ENCODE peak calls at places on chromosomes 12 and 14, in five cellular contexts. W is fibroblast of mammary gland; S is GM13977; Z is psoas muscle; X is CD4-positive, alpha-beta T cell. T is an unnamed sample.

GRCh38 chr14:21087294-21088091 is 11.0 kb downstream of the ZNF219 start:
- DNase-seq in W (peak), S (no peak), Z (peak), X (peak), T (no peak)

GRCh38 chr14:77638738-77639137 is 22.3 kb upstream of the SPTLC2 start:
- DNase-seq in W (peak), S (no peak), Z (no peak), X (no peak), T (no peak)

GRCh38 chr14:54857830-54858269 is 44.8 kb downstream of the GCH1 start:
- DNase-seq in W (peak), S (peak), Z (no peak), X (no peak), T (no peak)

GRCh38 chr12:4027412-4027811 is 154.2 kb upstream of the PARP11 start:
- DNase-seq in W (no peak), S (no peak), Z (no peak), X (peak), T (no peak)

GRCh38 chr14:50388256-50388931 is 8.3 kb downstream of the CDKL1 start:
- DNase-seq in W (no peak), S (no peak), Z (no peak), X (no peak), T (no peak)

GRCh38 chr12:39935839-39936238 is 170.0 kb downstream of the SLC2A13 start:
- DNase-seq in W (no peak), S (no peak), Z (no peak), X (no peak), T (no peak)

GRCh38 chr12:96020314-96021003 is 14.9 kb downstream of the LTA4H start:
- DNase-seq in W (no peak), S (no peak), Z (no peak), X (no peak), T (no peak)

GRCh38 chr12:62190921-62191746 is 69.1 kb upstream of the USP15 start:
- DNase-seq in W (no peak), S (peak), Z (peak), X (no peak), T (peak)

GRCh38 chr12:123533672-123534643 is at the start of gene RILPL1:
- DNase-seq in W (peak), S (peak), Z (peak), X (peak), T (peak)

GRCh38 chr14:68076451-68076850 is 256.9 kb downstream of the RAD51B start:
- DNase-seq in W (peak), S (no peak), Z (no peak), X (no peak), T (no peak)

GRCh38 chr12:94603434-94604068 is 46.8 kb downstream of the TMCC3 start:
- DNase-seq in W (no peak), S (no peak), Z (no peak), X (peak), T (no peak)

GRCh38 chr12:12323118-12323517 is 26.9 kb downstream of the MANSC1 start:
- DNase-seq in W (no peak), S (no peak), Z (no peak), X (no peak), T (no peak)

GRCh38 chr14:94925416-94925815 is 155.5 kb upstream of the GSC start:
- DNase-seq in W (no peak), S (no peak), Z (no peak), X (no peak), T (no peak)

GRCh38 chr12:24230061-24230460 is 280.6 kb upstream of the SOX5 start:
- DNase-seq in W (no peak), S (no peak), Z (no peak), X (no peak), T (no peak)

GRCh38 chr12:5506295-5506694 is 74.4 kb downstream of the NTF3 start:
- DNase-seq in W (no peak), S (no peak), Z (no peak), X (no peak), T (no peak)

GRCh38 chr14:65349100-65349499 is 63.4 kb upstream of the FUT8 start:
- DNase-seq in W (peak), S (no peak), Z (no peak), X (no peak), T (no peak)

GRCh38 chr12:132589856-132590255 is 20.5 kb downstream of the LRCOL1 start:
- DNase-seq in W (no peak), S (no peak), Z (no peak), X (no peak), T (no peak)

GRCh38 chr12:27689558-27690180 is 6.6 kb upstream of the REP15 start:
- DNase-seq in W (no peak), S (no peak), Z (no peak), X (no peak), T (no peak)
- TF ChIP-seq CTCF in W (no peak), S (no peak), Z (no peak), X (no peak), T (no peak)

GRCh38 chr14:96227428-96227827 is 22.8 kb downstream of the BDKRB2 start:
- DNase-seq in W (no peak), S (no peak), Z (no peak), X (no peak), T (no peak)

GRCh38 chr14:96221841-96222240 is 17.2 kb downstream of the BDKRB2 start:
- DNase-seq in W (no peak), S (no peak), Z (no peak), X (no peak), T (no peak)

GRCh38 chr14:96229315-96229714 is 24.7 kb downstream of the BDKRB2 start:
- DNase-seq in W (peak), S (no peak), Z (no peak), X (no peak), T (no peak)

GRCh38 chr14:96224480-96225096 is 19.9 kb downstream of the BDKRB2 start:
- DNase-seq in W (no peak), S (no peak), Z (no peak), X (no peak), T (no peak)

DNA sequence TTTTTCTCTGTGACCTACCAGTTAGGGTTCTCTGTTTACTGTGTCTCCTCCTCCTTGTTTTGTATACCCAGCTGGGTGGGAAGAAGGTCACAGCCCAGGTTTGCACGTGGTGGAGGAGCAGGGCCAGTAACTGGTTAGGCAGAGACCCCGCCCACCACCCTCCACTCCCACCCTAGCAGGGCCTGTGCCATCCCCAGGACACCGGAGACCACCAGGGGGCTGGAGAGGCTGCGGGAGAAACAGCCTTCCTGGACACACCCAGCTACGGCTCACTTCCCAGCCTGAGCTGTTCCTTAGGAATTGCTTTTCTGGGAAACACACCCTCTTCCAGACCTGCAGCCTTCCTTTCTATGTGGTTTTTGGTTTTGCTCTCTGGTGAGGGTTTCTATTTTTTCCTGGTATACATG is 21.1 kb downstream of the BDKRB2 start:
- DNase-seq in W (peak), S (no peak), Z (peak), X (no peak), T (no peak)
- TF ChIP-seq CTCF in W (peak), S (no peak), Z (no peak), X (no peak), T (peak)

GRCh38 chr14:69538766-69539165 is 35.9 kb downstream of the CCDC177 start:
- DNase-seq in W (no peak), S (no peak), Z (no peak), X (no peak), T (no peak)

GRCh38 chr14:69532561-69533335 is 41.9 kb downstream of the CCDC177 start:
- DNase-seq in W (no peak), S (no peak), Z (no peak), X (no peak), T (no peak)

GRCh38 chr14:69536976-69537375 is 37.7 kb downstream of the CCDC177 start:
- DNase-seq in W (no peak), S (no peak), Z (no peak), X (no peak), T (no peak)

GRCh38 chr14:69531135-69531534 is 43.5 kb downstream of the CCDC177 start:
- DNase-seq in W (no peak), S (no peak), Z (no peak), X (no peak), T (no peak)

DNA sequence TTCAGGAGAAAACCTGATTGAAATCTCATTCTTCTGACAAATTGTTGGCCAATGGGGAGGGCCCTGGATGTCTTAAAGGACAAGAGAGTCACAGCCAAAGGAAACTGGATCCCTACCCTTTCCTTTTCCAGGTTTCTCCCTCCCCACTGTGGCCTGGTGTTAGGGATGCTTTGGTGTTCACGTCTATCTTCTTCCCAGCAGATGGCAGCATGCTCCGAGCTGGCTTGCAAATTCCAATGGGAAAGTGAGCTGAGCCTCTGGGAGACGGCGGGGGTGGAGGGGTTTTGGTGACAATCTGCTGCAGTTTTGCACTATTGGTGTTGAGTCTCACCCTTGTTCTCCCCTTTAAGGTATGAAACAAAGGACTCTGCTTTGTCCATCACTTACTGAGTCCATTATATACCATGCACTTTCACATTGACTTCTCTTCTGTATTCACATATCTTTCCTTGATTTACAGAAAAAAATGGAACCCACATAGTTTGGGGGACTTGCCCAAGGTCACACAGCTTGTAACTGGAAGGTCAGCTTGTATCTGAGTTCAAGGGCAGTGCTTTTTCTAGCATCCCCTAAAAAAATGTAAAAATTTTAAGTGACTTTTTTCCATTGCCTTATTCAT is 39.3 kb downstream of the CCDC177 start:
- DNase-seq in W (peak), S (no peak), Z (peak), X (no peak), T (no peak)
- TF ChIP-seq CTCF in W (peak), S (peak), Z (peak), X (no peak), T (peak)

GRCh38 chr14:89953602-89954001 is 928 bp downstream of the EFCAB11 start:
- DNase-seq in W (no peak), S (no peak), Z (no peak), X (no peak), T (no peak)

GRCh38 chr14:89954045-89955021 is at the start of gene EFCAB11:
- DNase-seq in W (peak), S (peak), Z (peak), X (peak), T (peak)

GRCh38 chr14:89956294-89957009 is 725 bp downstream of the TDP1 start:
- DNase-seq in W (peak), S (peak), Z (peak), X (peak), T (no peak)

GRCh38 chr14:89955022-89955414 is 488 bp upstream of the EFCAB11 start:
- DNase-seq in W (no peak), S (no peak), Z (no peak), X (no peak), T (no peak)

DNA sequence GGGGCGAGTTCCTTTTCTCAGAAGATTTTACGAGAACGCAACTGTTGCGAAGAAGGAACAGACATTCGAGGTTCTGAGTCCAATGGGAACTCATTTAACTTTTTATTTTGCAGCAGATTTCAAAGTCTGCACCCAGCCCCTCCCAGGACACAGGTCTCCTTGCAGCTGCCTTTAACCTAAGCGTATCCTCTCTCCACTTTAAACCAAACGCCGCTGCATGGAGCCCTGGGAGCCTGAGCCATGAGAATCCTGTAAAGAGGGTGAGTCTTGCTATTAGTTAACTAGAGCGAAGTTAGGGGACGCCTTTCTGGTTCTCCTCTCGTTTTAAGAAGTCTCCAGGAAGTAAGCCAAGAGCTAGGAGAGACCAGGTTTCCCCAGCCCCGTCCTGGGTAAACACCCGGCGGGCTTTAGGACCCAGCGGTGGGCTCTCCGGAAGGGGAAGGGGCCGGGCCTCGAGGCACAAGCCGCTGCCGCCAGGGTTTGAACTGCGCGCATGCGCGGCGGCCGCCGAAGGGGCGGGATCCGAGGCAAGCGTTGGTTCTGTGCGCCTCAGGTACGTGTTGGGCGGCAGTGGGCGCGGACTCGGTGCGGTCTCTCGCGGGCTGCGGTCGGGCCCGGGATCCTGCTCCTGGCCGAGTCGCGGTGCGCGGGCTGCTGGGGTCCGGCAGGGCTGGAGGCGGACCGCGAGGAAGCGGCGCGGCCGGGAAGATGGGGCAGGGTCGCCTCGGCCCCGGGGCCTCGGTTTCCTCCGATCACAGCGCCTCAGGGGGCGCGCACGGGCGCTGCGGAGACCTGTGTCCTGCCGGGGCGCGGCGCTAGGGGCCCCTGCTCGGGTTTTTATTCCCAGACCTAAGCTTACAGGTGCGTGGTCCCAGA is at the start of gene TDP1:
- DNase-seq in W (peak), S (peak), Z (peak), X (peak), T (peak)
- TF ChIP-seq CTCF in W (no peak), S (no peak), Z (peak), X (no peak), T (peak)

GRCh38 chr12:65565601-65566560 is 258.4 kb upstream of the HMGA2 start:
- DNase-seq in W (peak), S (no peak), Z (no peak), X (no peak), T (no peak)
- TF ChIP-seq CTCF in W (no peak), S (no peak), Z (no peak), X (no peak), T (peak)

DNA sequence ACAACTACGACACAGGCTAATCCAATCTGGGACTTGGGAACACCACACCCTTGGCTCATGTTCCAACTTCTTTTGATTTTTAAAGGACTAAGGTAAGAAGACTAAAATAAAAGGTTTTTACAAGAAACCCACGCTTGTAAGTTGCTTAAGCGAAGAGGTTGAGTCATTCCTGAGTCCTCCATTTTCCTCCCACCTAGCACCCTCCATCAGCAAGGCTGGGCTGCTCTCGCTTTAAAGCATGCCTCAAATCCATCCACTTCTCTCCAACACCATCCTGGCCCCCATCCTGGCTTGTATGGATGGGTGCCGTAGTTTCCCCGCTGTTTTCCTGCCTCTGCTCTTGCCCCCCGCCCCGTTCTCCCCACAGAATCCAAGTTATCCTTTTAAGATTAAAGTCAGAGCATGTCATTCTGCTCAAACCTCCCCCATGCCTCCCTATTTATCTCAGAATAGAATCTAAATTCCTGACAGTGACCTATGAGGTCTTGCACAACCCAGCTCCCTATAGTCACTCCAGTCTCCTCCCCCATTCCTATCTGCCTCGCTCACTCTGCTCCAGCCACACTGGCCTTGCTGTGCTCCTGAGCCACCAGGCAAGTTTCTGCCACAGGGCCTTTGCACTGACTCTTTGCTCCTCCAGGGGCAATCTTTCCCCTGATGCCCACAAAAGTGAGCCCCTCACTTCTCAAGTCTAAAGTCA is 34.5 kb downstream of the SCARB1 start:
- DNase-seq in W (peak), S (no peak), Z (no peak), X (no peak), T (no peak)
- TF ChIP-seq CTCF in W (no peak), S (no peak), Z (no peak), X (no peak), T (peak)

GRCh38 chr14:99605299-99605961 is 1.4 kb upstream of the CCDC85C start:
- DNase-seq in W (peak), S (peak), Z (peak), X (peak), T (no peak)
- TF ChIP-seq CTCF in W (no peak), S (no peak), Z (no peak), X (no peak), T (no peak)

GRCh38 chr14:103662029-103662428 is 33.0 kb downstream of the KLC1 start:
- DNase-seq in W (no peak), S (no peak), Z (no peak), X (no peak), T (no peak)

GRCh38 chr14:103667671-103668070 is 38.7 kb downstream of the KLC1 start:
- DNase-seq in W (no peak), S (no peak), Z (no peak), X (no peak), T (no peak)

GRCh38 chr14:103659631-103660030 is 30.6 kb downstream of the KLC1 start:
- DNase-seq in W (no peak), S (no peak), Z (no peak), X (no peak), T (peak)

GRCh38 chr14:103663506-103663905 is 34.5 kb downstream of the KLC1 start:
- DNase-seq in W (no peak), S (no peak), Z (no peak), X (no peak), T (peak)

DNA sequence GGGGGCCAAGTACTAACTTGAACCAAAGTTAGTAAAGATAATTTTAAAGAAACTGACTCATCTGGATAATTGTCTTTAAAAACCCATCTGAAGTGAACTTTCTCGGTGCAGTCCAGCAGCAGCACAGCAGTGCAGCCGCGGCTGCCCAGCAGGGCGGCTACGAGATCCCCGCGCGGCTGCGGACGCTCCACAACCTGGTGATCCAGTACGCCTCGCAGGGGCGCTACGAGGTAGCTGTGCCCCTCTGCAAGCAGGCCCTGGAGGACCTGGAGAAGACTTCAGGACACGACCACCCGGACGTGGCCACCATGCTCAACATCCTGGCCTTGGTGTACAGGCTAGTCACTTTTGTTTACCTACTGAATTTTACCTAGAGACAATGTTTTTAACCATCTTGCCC is 33.6 kb downstream of the KLC1 start:
- DNase-seq in W (no peak), S (no peak), Z (no peak), X (no peak), T (peak)
- TF ChIP-seq CTCF in W (no peak), S (no peak), Z (no peak), X (no peak), T (no peak)

GRCh38 chr12:71838231-71838630 is 1.3 kb upstream of the TBC1D15 start:
- DNase-seq in W (no peak), S (no peak), Z (no peak), X (no peak), T (no peak)
- TF ChIP-seq CTCF in W (no peak), S (no peak), Z (no peak), X (no peak), T (no peak)